ENCODE peak calls at places on chromosomes 16 and 17, in five cellular contexts. A, B, W, X and H are unnamed samples.

GRCh38 chr16:80971814-80972213 is 34.9 kb downstream of the CMC2 start:
- DNase-seq in W (no peak), A (no peak), X (no peak), B (no peak), H (no peak)

GRCh38 chr16:66930189-66930588 is 4.0 kb downstream of the CIAO2B start:
- DNase-seq in A (no peak), B (no peak), W (no peak), X (no peak), H (no peak)

GRCh38 chr17:64216030-64216384 is 47.1 kb downstream of the TEX2 start:
- DNase-seq in B (no peak), X (no peak), W (no peak), A (no peak), H (no peak)

GRCh38 chr16:59088401-59088800 is 354.3 kb upstream of the GOT2 start:
- DNase-seq in A (no peak), X (no peak), W (no peak), B (no peak), H (no peak)

GRCh38 chr17:63698886-63699637 is 863 bp downstream of the LIMD2 start:
- DNase-seq in B (peak), X (no peak), W (peak), A (peak), H (no peak)

GRCh38 chr17:5501725-5502124 is 15.4 kb downstream of the MIS12 start:
- DNase-seq in X (no peak), A (no peak), B (no peak), W (peak), H (no peak)

GRCh38 chr17:41354538-41354937 is 3.9 kb upstream of the KRT33A start:
- DNase-seq in X (no peak), W (no peak), B (no peak), A (no peak), H (no peak)

GRCh38 chr16:4315185-4316102 is at the start of gene GLIS2:
- DNase-seq in A (peak), W (peak), X (peak), B (peak), H (no peak)

GRCh38 chr17:44355310-44355640 is 8.4 kb downstream of the FAM171A2 start:
- DNase-seq in W (no peak), A (no peak), X (no peak), B (no peak), H (no peak)

GRCh38 chr17:47924785-47925676 is 16.3 kb upstream of the PNPO start:
- DNase-seq in A (no peak), X (no peak), B (no peak), W (no peak), H (no peak)

GRCh38 chr17:45708707-45709290 is 75.3 kb upstream of the CRHR1 start:
- DNase-seq in W (no peak), B (no peak), A (no peak), X (no peak), H (no peak)